ENCODE peak calls at places on chromosomes 16 and 17, in five cellular contexts. One of them, this sample, is unnamed.

GRCh38 chr17:59733697-59734096 is 26.2 kb downstream of the VMP1 start:
- DNase-seq in naive thymus-derived CD4-positive, alpha-beta T cell: no peak
- DNase-seq in EL: no peak
- DNase-seq in NCI-H1436 treated with DMSO at 0.1 percent for 48 hours: no peak
- DNase-seq in fibroblast of mammary gland: no peak
- DNase-seq in this sample: no peak

GRCh38 chr16:19846421-19846820 is 38.2 kb downstream of the GPRC5B start:
- DNase-seq in naive thymus-derived CD4-positive, alpha-beta T cell: no peak
- DNase-seq in fibroblast of mammary gland: no peak
- DNase-seq in EL: no peak
- DNase-seq in NCI-H1436 treated with DMSO at 0.1 percent for 48 hours: no peak
- DNase-seq in this sample: no peak

GRCh38 chr16:56860226-56861020 is 4.6 kb upstream of the SLC12A3 start:
- DNase-seq in naive thymus-derived CD4-positive, alpha-beta T cell: peak
- DNase-seq in NCI-H1436 treated with DMSO at 0.1 percent for 48 hours: no peak
- DNase-seq in fibroblast of mammary gland: no peak
- DNase-seq in EL: no peak
- DNase-seq in this sample: no peak

GRCh38 chr17:68019336-68019674 is 16.2 kb upstream of the KPNA2 start:
- DNase-seq in fibroblast of mammary gland: no peak
- DNase-seq in naive thymus-derived CD4-positive, alpha-beta T cell: no peak
- DNase-seq in NCI-H1436 treated with DMSO at 0.1 percent for 48 hours: no peak
- DNase-seq in EL: no peak
- DNase-seq in this sample: no peak

GRCh38 chr16:46737621-46738214 is 10.4 kb downstream of the MYLK3 start:
- DNase-seq in fibroblast of mammary gland: no peak
- DNase-seq in EL: no peak
- DNase-seq in naive thymus-derived CD4-positive, alpha-beta T cell: no peak
- DNase-seq in NCI-H1436 treated with DMSO at 0.1 percent for 48 hours: no peak
- DNase-seq in this sample: no peak

GRCh38 chr17:41060052-41060604 is at the start of gene KRTAP2-3:
- DNase-seq in NCI-H1436 treated with DMSO at 0.1 percent for 48 hours: no peak
- DNase-seq in naive thymus-derived CD4-positive, alpha-beta T cell: no peak
- DNase-seq in EL: peak
- DNase-seq in fibroblast of mammary gland: peak
- DNase-seq in this sample: no peak

GRCh38 chr17:21016826-21017225 is 26.0 kb downstream of the USP22 start:
- DNase-seq in naive thymus-derived CD4-positive, alpha-beta T cell: no peak
- DNase-seq in NCI-H1436 treated with DMSO at 0.1 percent for 48 hours: no peak
- DNase-seq in EL: no peak
- DNase-seq in fibroblast of mammary gland: no peak
- DNase-seq in this sample: no peak

GRCh38 chr17:51121620-51122472 is 1.2 kb upstream of the SPAG9 start:
- DNase-seq in naive thymus-derived CD4-positive, alpha-beta T cell: peak
- DNase-seq in EL: peak
- DNase-seq in NCI-H1436 treated with DMSO at 0.1 percent for 48 hours: no peak
- DNase-seq in fibroblast of mammary gland: peak
- DNase-seq in this sample: peak

This sample was measured in NCI-H187.